ENCODE peak calls at places on chromosomes 11 and 22, in four cellular contexts. One of them, this sample, is unnamed.
A peak's percentile ranks its signal among the peaks of the same experiment; 100 is the strongest.

GRCh38 chr11:2574043-2574552 is 125.7 kb downstream of the KCNQ1OT1 start:
- DNase-seq in PC-9: no peak
- DNase-seq in hepatocyte: no peak
- DNase-seq in GM23338: no peak
- DNase-seq in this sample: no peak

GRCh38 chr11:119787074-119787461 is 58.1 kb upstream of the NECTIN1 start:
- DNase-seq in PC-9: no peak
- DNase-seq in hepatocyte: no peak
- DNase-seq in GM23338: no peak
- DNase-seq in this sample: no peak

GRCh38 chr11:46333129-46333947 is 13.9 kb upstream of the DGKZ start:
- DNase-seq in GM23338: peak; percentile 73
- DNase-seq in hepatocyte: no peak
- DNase-seq in PC-9: no peak
- DNase-seq in this sample: no peak

GRCh38 chr22:19832476-19833108 is 22.1 kb downstream of the GNB1L start:
- DNase-seq in PC-9: no peak
- DNase-seq in GM23338: no peak
- DNase-seq in hepatocyte: no peak
- DNase-seq in this sample: no peak

GRCh38 chr22:40289991-40290459 is 56.3 kb upstream of the ADSL start:
- DNase-seq in PC-9: no peak
- DNase-seq in GM23338: no peak
- DNase-seq in hepatocyte: no peak
- DNase-seq in this sample: no peak

GRCh38 chr11:94325681-94326080 is 21.3 kb downstream of the IZUMO1R start:
- DNase-seq in GM23338: peak; percentile 84
- DNase-seq in hepatocyte: peak; percentile 33
- DNase-seq in PC-9: peak; percentile 41
- DNase-seq in this sample: peak; percentile 37

GRCh38 chr11:121418625-121419114 is 33.4 kb upstream of the SORL1 start:
- DNase-seq in hepatocyte: no peak
- DNase-seq in GM23338: no peak
- DNase-seq in PC-9: no peak
- DNase-seq in this sample: peak; percentile 94

GRCh38 chr11:77407613-77408012 is 66.3 kb downstream of the PAK1 start:
- DNase-seq in hepatocyte: peak; percentile 69
- DNase-seq in GM23338: peak; percentile 21
- DNase-seq in PC-9: peak; percentile 86
- DNase-seq in this sample: no peak

GRCh38 chr22:42764895-42765363 is 44.3 kb upstream of the A4GALT start:
- DNase-seq in GM23338: no peak
- DNase-seq in hepatocyte: peak; percentile 3
- DNase-seq in PC-9: no peak
- DNase-seq in this sample: no peak

GRCh38 chr11:100910808-100911207 is 218.8 kb downstream of the PGR start:
- DNase-seq in hepatocyte: no peak
- DNase-seq in GM23338: no peak
- DNase-seq in PC-9: no peak
- DNase-seq in this sample: peak; percentile 50

GRCh38 chr11:117620131-117620530 is 176.9 kb downstream of the DSCAML1 start:
- DNase-seq in GM23338: no peak
- DNase-seq in hepatocyte: no peak
- DNase-seq in PC-9: no peak
- DNase-seq in this sample: no peak

GRCh38 chr11:45146072-45147016 is at the start of gene PRDM11:
- DNase-seq in PC-9: peak; percentile 41
- DNase-seq in GM23338: peak; percentile 58
- DNase-seq in hepatocyte: peak; percentile 87
- DNase-seq in this sample: peak; percentile 75

GRCh38 chr11:22657101-22657694 is 9.2 kb upstream of the GAS2 start:
- DNase-seq in GM23338: peak; percentile 35
- DNase-seq in PC-9: no peak
- DNase-seq in hepatocyte: no peak
- DNase-seq in this sample: no peak

GRCh38 chr11:20559523-20560300 is 39.7 kb upstream of the SLC6A5 start:
- DNase-seq in PC-9: no peak
- DNase-seq in GM23338: no peak
- DNase-seq in hepatocyte: no peak
- DNase-seq in this sample: no peak

GRCh38 chr11:45091563-45092392 is 54.7 kb upstream of the PRDM11 start:
- DNase-seq in PC-9: peak; percentile 68
- DNase-seq in GM23338: peak; percentile 93
- DNase-seq in hepatocyte: no peak
- DNase-seq in this sample: no peak

GRCh38 chr22:50255099-50255498 is 4.0 kb upstream of the HDAC10 start:
- DNase-seq in hepatocyte: no peak
- DNase-seq in PC-9: no peak
- DNase-seq in GM23338: no peak
- DNase-seq in this sample: no peak

GRCh38 chr22:17486313-17486712 is 77.0 kb upstream of the SLC25A18 start:
- DNase-seq in hepatocyte: no peak
- DNase-seq in PC-9: no peak
- DNase-seq in GM23338: peak; percentile 40
- DNase-seq in this sample: no peak

DNA sequence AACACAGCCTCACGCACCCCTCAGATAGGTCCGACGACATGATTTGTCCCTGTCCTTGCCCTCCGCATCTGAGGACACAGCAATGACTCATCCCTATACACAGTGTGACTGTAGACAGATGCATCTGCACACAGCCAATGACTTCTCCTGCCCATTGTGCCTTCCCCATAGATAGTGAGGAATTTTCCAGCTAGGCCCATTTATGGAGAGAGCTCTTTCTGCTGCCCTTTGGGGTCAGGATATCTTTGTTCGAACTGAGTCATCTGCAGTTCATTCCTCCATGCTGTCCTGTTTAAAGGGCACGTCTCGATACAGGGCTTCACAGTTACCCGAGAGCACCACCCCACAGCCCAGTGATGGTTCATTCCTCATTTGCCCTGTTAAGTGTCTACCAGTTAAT is 96.7 kb downstream of the LARGE1 start:
- DNase-seq in PC-9: no peak
- DNase-seq in hepatocyte: peak; percentile 17
- DNase-seq in GM23338: no peak
- DNase-seq in this sample: no peak
- H3K27ac ChIP-seq in PC-9: no peak overlapping the region
- H3K27ac ChIP-seq in hepatocyte: no peak overlapping the region
- H3K27ac ChIP-seq in GM23338: peak overlapping the region; percentile 48
- H3K27ac ChIP-seq in this sample: no peak overlapping the region

DNA sequence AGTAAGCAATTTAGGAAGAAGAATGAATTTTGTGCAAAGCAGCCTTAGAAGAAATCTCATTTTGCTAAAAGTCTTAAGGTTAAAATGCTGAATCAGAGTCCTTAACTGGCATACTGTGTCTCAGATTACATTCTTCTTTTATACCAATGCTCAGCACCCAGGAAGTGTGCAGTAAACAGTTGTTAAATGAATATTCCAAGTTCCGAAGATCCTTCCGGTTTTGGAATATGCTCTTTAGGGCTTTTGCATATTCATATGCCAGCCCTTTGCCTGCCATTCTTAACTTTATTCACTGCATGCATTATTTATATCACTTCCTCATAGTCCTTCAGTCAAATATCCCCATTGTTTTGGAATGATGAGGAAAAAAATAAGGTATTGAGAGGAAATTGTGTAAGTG is 242.0 kb downstream of the DDX10 start:
- DNase-seq in hepatocyte: no peak
- DNase-seq in GM23338: no peak
- DNase-seq in PC-9: peak; percentile 51
- DNase-seq in this sample: no peak
- H3K9me2 ChIP-seq in hepatocyte: no peaks in the 10 kb centered on the region
- H3K9me2 ChIP-seq in GM23338: no peaks in the 10 kb centered on the region
- H3K9me2 ChIP-seq in PC-9: peaks cover 2% of the 10 kb centered on the region
- H3K9me2 ChIP-seq in this sample: no peaks in the 10 kb centered on the region

GRCh38 chr11:68313574-68314202 is 1.3 kb downstream of the LRP5 start:
- DNase-seq in GM23338: peak; percentile 65
- DNase-seq in hepatocyte: peak; percentile 54
- DNase-seq in PC-9: no peak
- DNase-seq in this sample: no peak

GRCh38 chr11:68312780-68313573 is 586 bp downstream of the LRP5 start:
- DNase-seq in GM23338: peak; percentile 47
- DNase-seq in PC-9: no peak
- DNase-seq in hepatocyte: peak; percentile 47
- DNase-seq in this sample: no peak

GRCh38 chr11:68315581-68315920 is 3.2 kb downstream of the LRP5 start:
- DNase-seq in PC-9: no peak
- DNase-seq in hepatocyte: no peak
- DNase-seq in GM23338: no peak
- DNase-seq in this sample: no peak

GRCh38 chr11:68314886-68315580 is 2.6 kb downstream of the LRP5 start:
- DNase-seq in GM23338: no peak
- DNase-seq in PC-9: peak; percentile 81
- DNase-seq in hepatocyte: peak; percentile 76
- DNase-seq in this sample: no peak

DNA sequence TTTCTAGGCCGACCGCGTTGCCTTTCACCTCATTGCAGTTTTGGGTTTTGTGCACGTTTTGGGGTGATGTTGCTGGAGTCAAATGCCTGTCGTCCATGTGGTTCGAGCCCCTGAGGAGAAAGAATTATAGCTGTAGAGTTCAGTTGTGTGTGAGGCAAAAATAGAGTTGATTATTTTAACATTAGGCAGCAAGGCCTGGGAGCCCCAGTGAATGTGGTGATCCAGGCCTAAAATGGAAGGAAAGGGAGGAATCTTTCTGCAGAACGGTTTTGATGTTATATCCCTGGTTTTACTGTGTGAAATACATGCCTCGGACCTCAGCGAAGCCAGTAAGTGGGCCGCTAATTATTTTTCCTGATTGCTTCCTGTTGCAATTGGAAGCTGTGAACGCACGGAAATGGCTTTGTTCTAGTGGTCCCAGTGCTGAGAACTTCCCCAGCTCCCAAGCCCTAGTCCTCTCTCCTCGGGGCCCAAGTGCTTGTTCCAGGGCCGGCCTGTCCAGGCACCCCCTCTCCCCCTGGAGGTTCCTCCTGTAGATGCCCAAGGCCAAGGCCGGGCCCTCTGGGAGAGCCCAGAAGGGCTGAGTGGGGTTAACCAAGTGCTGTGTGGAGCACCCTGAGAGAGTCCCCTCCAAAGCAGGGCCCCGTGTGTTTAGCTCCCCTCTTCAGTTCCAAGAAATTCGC is 2.0 kb downstream of the LRP5 start:
- DNase-seq in GM23338: peak; percentile 59
- DNase-seq in PC-9: no peak
- DNase-seq in hepatocyte: no peak
- DNase-seq in this sample: no peak
- H2AFZ ChIP-seq in GM23338: no peak overlapping the region
- H2AFZ ChIP-seq in PC-9: peak overlapping the region; percentile 83
- H2AFZ ChIP-seq in hepatocyte: peak overlapping the region; percentile 24
- H2AFZ ChIP-seq in this sample: no peak overlapping the region

DNA sequence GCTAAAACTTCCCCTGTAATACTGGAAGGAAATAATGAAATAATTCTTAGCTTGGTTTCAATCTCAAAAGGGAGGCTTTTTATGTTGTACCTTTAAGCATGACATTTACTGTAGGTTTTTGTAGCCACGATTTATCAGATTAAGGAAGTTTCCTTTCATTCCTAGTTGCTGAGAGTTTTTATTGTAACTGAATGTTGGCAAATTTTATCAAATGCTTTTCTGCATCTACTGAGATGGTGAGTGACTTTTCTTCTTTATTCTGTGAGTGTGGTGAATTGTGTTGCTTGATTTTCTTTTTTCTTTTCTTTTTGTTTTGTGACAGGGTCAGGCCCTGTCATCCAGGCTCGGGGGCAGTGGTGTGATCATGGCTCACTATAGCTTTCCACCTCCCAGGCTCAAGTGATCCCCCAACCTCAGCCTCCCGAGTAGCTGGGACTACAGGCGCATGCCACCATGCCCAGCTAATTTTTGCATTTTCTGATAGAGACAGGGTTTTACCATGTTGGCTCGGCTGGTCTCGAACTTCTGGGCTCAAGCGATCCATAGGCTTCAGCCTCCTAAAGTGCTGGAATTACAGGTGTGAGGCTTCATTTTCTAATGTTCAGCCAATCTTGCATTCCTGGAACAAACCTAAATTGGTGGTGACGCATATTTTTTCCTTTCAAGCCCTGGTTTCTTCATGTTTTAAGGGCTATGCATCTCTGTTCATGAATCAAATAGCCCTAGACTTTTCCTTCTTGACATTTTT is 26.2 kb downstream of the SUSD2 start:
- DNase-seq in PC-9: no peak
- DNase-seq in GM23338: no peak
- DNase-seq in hepatocyte: no peak
- DNase-seq in this sample: no peak
- H3K27ac ChIP-seq in PC-9: peak overlapping the region; percentile 99
- H3K27ac ChIP-seq in GM23338: no peak overlapping the region
- H3K27ac ChIP-seq in hepatocyte: peak overlapping the region; percentile 73
- H3K27ac ChIP-seq in this sample: no peak overlapping the region

DNA sequence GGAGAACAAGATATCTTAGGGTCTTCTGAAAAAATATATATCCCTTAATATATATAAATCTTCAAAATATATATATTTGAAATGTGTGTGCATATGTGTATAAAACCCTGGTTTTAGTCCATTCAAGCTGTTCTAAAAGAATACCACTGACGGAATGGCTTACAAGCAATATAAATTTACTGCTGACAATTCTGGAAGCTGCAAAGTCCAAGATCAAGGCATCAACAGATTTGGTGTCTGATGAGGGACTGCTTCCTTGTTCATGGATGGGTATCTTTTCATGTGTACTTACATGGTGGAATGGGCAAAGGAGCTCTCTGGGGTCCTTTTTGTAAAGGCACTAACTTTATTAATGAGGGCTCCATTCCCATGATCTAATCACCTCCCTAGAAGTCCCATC is 6.8 kb downstream of the NXPE2 start:
- DNase-seq in hepatocyte: no peak
- DNase-seq in PC-9: no peak
- DNase-seq in GM23338: no peak
- DNase-seq in this sample: no peak
- H3K9me2 ChIP-seq in hepatocyte: no peaks in the 10 kb centered on the region
- H3K9me2 ChIP-seq in PC-9: no peaks in the 10 kb centered on the region
- H3K9me2 ChIP-seq in GM23338: peaks cover 2% of the 10 kb centered on the region
- H3K9me2 ChIP-seq in this sample: no peaks in the 10 kb centered on the region

This sample was measured in OCI-LY7.